ENCODE peak calls at places on chromosomes 12 and 14, in ten cellular contexts. One of them, this sample, is unnamed. For H3K36me3, the result is how much of the 10 kb centered on the place peaks cover.

GRCh38 chr12:92581579-92581978 is 121.2 kb upstream of the PLEKHG7 start:
- DNase-seq in fibroblast of lung: no peak
- DNase-seq in body of pancreas: no peak
- DNase-seq in right atrium auricular region: no peak
- DNase-seq in cardiac muscle cell: no peak
- DNase-seq in H1: no peak
- DNase-seq in psoas muscle: no peak
- DNase-seq in HCT116: no peak
- DNase-seq in colonic mucosa: no peak
- DNase-seq in CD8-positive, alpha-beta T cell: no peak
- DNase-seq in this sample: no peak

GRCh38 chr12:12108441-12109058 is 37.8 kb downstream of the BCL2L14 start:
- DNase-seq in H1: no peak
- DNase-seq in colonic mucosa: no peak
- DNase-seq in psoas muscle: no peak
- DNase-seq in CD8-positive, alpha-beta T cell: no peak
- DNase-seq in body of pancreas: no peak
- DNase-seq in fibroblast of lung: no peak
- DNase-seq in right atrium auricular region: no peak
- DNase-seq in HCT116: no peak
- DNase-seq in cardiac muscle cell: no peak
- DNase-seq in this sample: no peak

GRCh38 chr12:117171499-117172162 is 18.6 kb downstream of the FBXO21 start:
- DNase-seq in body of pancreas: no peak
- DNase-seq in fibroblast of lung: no peak
- DNase-seq in cardiac muscle cell: no peak
- DNase-seq in HCT116: no peak
- DNase-seq in H1: no peak
- DNase-seq in psoas muscle: no peak
- DNase-seq in right atrium auricular region: no peak
- DNase-seq in CD8-positive, alpha-beta T cell: no peak
- DNase-seq in colonic mucosa: no peak
- DNase-seq in this sample: no peak

GRCh38 chr14:34489324-34489723 is 27.3 kb upstream of the SPTSSA start:
- DNase-seq in CD8-positive, alpha-beta T cell: no peak
- DNase-seq in right atrium auricular region: no peak
- DNase-seq in colonic mucosa: no peak
- DNase-seq in cardiac muscle cell: no peak
- DNase-seq in fibroblast of lung: no peak
- DNase-seq in HCT116: no peak
- DNase-seq in psoas muscle: no peak
- DNase-seq in body of pancreas: no peak
- DNase-seq in H1: no peak
- DNase-seq in this sample: no peak

GRCh38 chr12:85803231-85803630 is 33.0 kb downstream of the RASSF9 start:
- DNase-seq in HCT116: no peak
- DNase-seq in cardiac muscle cell: peak
- DNase-seq in fibroblast of lung: peak
- DNase-seq in colonic mucosa: no peak
- DNase-seq in psoas muscle: no peak
- DNase-seq in H1: no peak
- DNase-seq in CD8-positive, alpha-beta T cell: no peak
- DNase-seq in body of pancreas: no peak
- DNase-seq in right atrium auricular region: no peak
- DNase-seq in this sample: no peak

GRCh38 chr14:71247106-71247505 is 339.8 kb downstream of the PCNX1 start:
- DNase-seq in HCT116: no peak
- DNase-seq in psoas muscle: no peak
- DNase-seq in cardiac muscle cell: no peak
- DNase-seq in body of pancreas: no peak
- DNase-seq in right atrium auricular region: no peak
- DNase-seq in CD8-positive, alpha-beta T cell: no peak
- DNase-seq in fibroblast of lung: peak
- DNase-seq in colonic mucosa: no peak
- DNase-seq in H1: no peak
- DNase-seq in this sample: no peak

GRCh38 chr14:36771256-36771655 is 109.6 kb downstream of the PAX9 start:
- DNase-seq in HCT116: no peak
- DNase-seq in right atrium auricular region: no peak
- DNase-seq in H1: no peak
- DNase-seq in cardiac muscle cell: no peak
- DNase-seq in psoas muscle: no peak
- DNase-seq in body of pancreas: no peak
- DNase-seq in fibroblast of lung: no peak
- DNase-seq in CD8-positive, alpha-beta T cell: no peak
- DNase-seq in colonic mucosa: peak
- DNase-seq in this sample: no peak

GRCh38 chr14:23052182-23052623 is 5.1 kb downstream of the CDH24 start:
- DNase-seq in cardiac muscle cell: no peak
- DNase-seq in HCT116: no peak
- DNase-seq in right atrium auricular region: no peak
- DNase-seq in CD8-positive, alpha-beta T cell: no peak
- DNase-seq in H1: peak
- DNase-seq in body of pancreas: no peak
- DNase-seq in fibroblast of lung: no peak
- DNase-seq in psoas muscle: no peak
- DNase-seq in colonic mucosa: no peak
- DNase-seq in this sample: no peak

GRCh38 chr14:96304956-96305355 is 48.9 kb downstream of the BDKRB1 start:
- DNase-seq in HCT116: peak
- DNase-seq in colonic mucosa: no peak
- DNase-seq in fibroblast of lung: no peak
- DNase-seq in right atrium auricular region: no peak
- DNase-seq in cardiac muscle cell: no peak
- DNase-seq in CD8-positive, alpha-beta T cell: no peak
- DNase-seq in H1: peak
- DNase-seq in psoas muscle: no peak
- DNase-seq in body of pancreas: no peak
- DNase-seq in this sample: no peak

GRCh38 chr14:96309128-96309906 is 53.3 kb downstream of the BDKRB1 start:
- DNase-seq in right atrium auricular region: no peak
- DNase-seq in CD8-positive, alpha-beta T cell: no peak
- DNase-seq in colonic mucosa: peak
- DNase-seq in H1: no peak
- DNase-seq in fibroblast of lung: no peak
- DNase-seq in cardiac muscle cell: no peak
- DNase-seq in HCT116: no peak
- DNase-seq in body of pancreas: peak
- DNase-seq in psoas muscle: no peak
- DNase-seq in this sample: no peak

GRCh38 chr14:96303981-96304380 is 48.0 kb downstream of the BDKRB1 start:
- DNase-seq in HCT116: no peak
- DNase-seq in fibroblast of lung: no peak
- DNase-seq in cardiac muscle cell: no peak
- DNase-seq in body of pancreas: no peak
- DNase-seq in right atrium auricular region: no peak
- DNase-seq in colonic mucosa: no peak
- DNase-seq in CD8-positive, alpha-beta T cell: no peak
- DNase-seq in psoas muscle: no peak
- DNase-seq in H1: no peak
- DNase-seq in this sample: no peak

GRCh38 chr14:96309907-96310330 is 53.2 kb downstream of the ATG2B start:
- DNase-seq in fibroblast of lung: no peak
- DNase-seq in colonic mucosa: no peak
- DNase-seq in cardiac muscle cell: no peak
- DNase-seq in CD8-positive, alpha-beta T cell: no peak
- DNase-seq in H1: no peak
- DNase-seq in right atrium auricular region: no peak
- DNase-seq in psoas muscle: no peak
- DNase-seq in HCT116: no peak
- DNase-seq in body of pancreas: no peak
- DNase-seq in this sample: no peak

DNA sequence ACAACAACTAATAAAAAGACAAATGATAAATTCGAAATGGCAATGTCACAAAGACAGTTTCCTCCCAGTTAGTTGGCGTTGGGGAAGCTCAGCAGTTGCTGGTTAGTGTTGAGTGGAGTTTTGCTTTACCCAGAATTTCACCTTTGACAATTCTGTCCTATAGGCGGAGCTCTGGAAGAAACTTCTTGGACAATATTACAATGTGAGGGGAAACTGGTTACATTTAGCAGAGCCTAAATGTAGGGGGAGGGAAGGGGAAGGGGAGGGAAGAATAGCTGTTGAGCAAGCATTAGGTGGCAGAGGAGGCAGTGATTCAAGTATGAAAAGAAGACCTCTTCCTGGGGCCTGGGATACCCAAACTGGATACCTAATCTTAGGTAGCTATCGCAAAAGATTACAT is 51.4 kb downstream of the BDKRB1 start:
- DNase-seq in fibroblast of lung: no peak
- DNase-seq in colonic mucosa: no peak
- DNase-seq in H1: no peak
- DNase-seq in body of pancreas: no peak
- DNase-seq in cardiac muscle cell: no peak
- DNase-seq in CD8-positive, alpha-beta T cell: no peak
- DNase-seq in HCT116: no peak
- DNase-seq in psoas muscle: no peak
- DNase-seq in right atrium auricular region: no peak
- DNase-seq in this sample: no peak
- H3K36me3 ChIP-seq in fibroblast of lung: under half
- H3K36me3 ChIP-seq in colonic mucosa: under half
- H3K36me3 ChIP-seq in H1: under half
- H3K36me3 ChIP-seq in body of pancreas: under half
- H3K36me3 ChIP-seq in cardiac muscle cell: half or more
- H3K36me3 ChIP-seq in CD8-positive, alpha-beta T cell: under half
- H3K36me3 ChIP-seq in HCT116: under half
- H3K36me3 ChIP-seq in psoas muscle: under half
- H3K36me3 ChIP-seq in right atrium auricular region: half or more
- H3K36me3 ChIP-seq in this sample: under half

DNA sequence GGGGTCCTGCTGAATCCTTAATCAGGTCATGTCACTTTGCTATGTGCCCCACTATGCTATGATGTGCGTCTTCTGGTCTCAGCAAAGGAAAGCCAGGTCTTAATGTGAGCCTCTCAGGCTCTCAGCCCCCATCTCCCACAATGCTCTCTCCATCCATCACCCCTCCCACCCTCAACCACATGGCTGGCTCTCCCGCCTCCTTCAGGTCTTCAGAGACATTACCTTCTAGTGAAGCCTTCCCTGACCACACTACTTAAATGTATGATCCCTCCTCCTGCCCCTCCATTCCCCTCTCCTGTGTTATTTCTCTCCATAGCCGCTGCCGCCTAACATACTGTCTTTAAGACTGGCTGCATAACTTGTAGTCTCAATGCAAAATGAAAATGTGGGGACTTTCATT is 50.5 kb downstream of the KRT80 start:
- DNase-seq in psoas muscle: no peak
- DNase-seq in fibroblast of lung: no peak
- DNase-seq in colonic mucosa: no peak
- DNase-seq in H1: no peak
- DNase-seq in right atrium auricular region: no peak
- DNase-seq in HCT116: no peak
- DNase-seq in body of pancreas: no peak
- DNase-seq in cardiac muscle cell: no peak
- DNase-seq in CD8-positive, alpha-beta T cell: no peak
- DNase-seq in this sample: no peak
- TF ChIP-seq CTCF in psoas muscle: no peak
- TF ChIP-seq CTCF in fibroblast of lung: no peak
- TF ChIP-seq CTCF in colonic mucosa: no peak
- TF ChIP-seq CTCF in H1: peak
- TF ChIP-seq CTCF in right atrium auricular region: no peak
- TF ChIP-seq CTCF in HCT116: peak
- TF ChIP-seq CTCF in body of pancreas: no peak
- TF ChIP-seq CTCF in cardiac muscle cell: no peak
- TF ChIP-seq CTCF in CD8-positive, alpha-beta T cell: no peak
- TF ChIP-seq CTCF in this sample: no peak

GRCh38 chr12:57720606-57721595 is 17.6 kb downstream of the AGAP2 start:
- DNase-seq in cardiac muscle cell: no peak
- DNase-seq in H1: peak
- DNase-seq in psoas muscle: no peak
- DNase-seq in colonic mucosa: no peak
- DNase-seq in CD8-positive, alpha-beta T cell: no peak
- DNase-seq in right atrium auricular region: peak
- DNase-seq in HCT116: no peak
- DNase-seq in body of pancreas: no peak
- DNase-seq in fibroblast of lung: no peak
- DNase-seq in this sample: no peak

GRCh38 chr12:57719777-57720605 is 18.6 kb downstream of the AGAP2 start:
- DNase-seq in HCT116: no peak
- DNase-seq in CD8-positive, alpha-beta T cell: no peak
- DNase-seq in H1: peak
- DNase-seq in colonic mucosa: no peak
- DNase-seq in psoas muscle: no peak
- DNase-seq in right atrium auricular region: peak
- DNase-seq in cardiac muscle cell: no peak
- DNase-seq in fibroblast of lung: no peak
- DNase-seq in body of pancreas: no peak
- DNase-seq in this sample: no peak

GRCh38 chr12:57717846-57718640 is 20.5 kb downstream of the AGAP2 start:
- DNase-seq in CD8-positive, alpha-beta T cell: no peak
- DNase-seq in right atrium auricular region: peak
- DNase-seq in H1: peak
- DNase-seq in colonic mucosa: no peak
- DNase-seq in body of pancreas: no peak
- DNase-seq in cardiac muscle cell: no peak
- DNase-seq in psoas muscle: no peak
- DNase-seq in HCT116: no peak
- DNase-seq in fibroblast of lung: no peak
- DNase-seq in this sample: no peak

GRCh38 chr12:57717131-57717530 is 21.4 kb downstream of the AGAP2 start:
- DNase-seq in fibroblast of lung: no peak
- DNase-seq in colonic mucosa: no peak
- DNase-seq in psoas muscle: no peak
- DNase-seq in CD8-positive, alpha-beta T cell: no peak
- DNase-seq in HCT116: no peak
- DNase-seq in cardiac muscle cell: no peak
- DNase-seq in H1: peak
- DNase-seq in right atrium auricular region: peak
- DNase-seq in body of pancreas: no peak
- DNase-seq in this sample: no peak

DNA sequence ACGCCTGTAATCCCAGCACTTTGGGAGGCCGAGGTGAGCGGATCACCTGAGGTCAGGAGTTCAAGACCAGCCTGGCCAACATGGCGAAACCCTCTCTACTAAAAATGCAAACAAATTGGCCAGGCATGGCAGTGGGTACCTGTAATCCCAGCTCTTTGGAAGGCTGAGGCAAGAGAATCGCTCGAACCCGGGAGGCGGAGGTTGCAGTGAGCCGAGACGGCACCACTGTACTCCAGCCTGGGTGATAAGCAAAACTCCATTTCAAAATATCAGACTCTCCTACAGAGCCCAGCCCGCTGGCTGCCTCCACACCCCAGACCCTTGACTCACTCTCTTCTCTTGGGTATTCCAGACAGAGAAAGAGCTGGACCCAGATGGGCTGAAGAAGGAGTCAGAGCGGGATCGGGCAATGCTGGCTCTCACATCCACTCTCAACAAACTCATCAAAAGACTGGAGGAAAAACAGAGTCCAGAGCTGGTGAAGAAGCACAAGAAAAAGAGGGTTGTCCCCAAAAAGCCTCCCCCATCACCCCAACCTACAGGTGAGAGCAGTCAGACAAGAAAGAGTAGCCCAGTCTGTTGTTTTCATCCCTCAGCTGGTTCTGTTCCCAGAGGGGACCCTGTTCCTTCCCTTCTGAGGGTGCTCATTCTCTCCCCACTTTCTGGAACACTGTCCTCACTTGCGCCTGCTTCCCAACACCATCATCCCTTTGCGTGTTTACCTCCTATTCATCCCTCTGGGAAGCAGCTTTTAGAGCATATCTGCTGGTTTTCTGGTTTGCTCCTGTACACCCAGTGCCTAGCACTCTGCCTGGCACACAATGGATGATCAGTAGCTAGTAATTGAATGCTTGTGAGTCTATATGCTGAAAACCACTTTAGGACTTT is 19.7 kb downstream of the AGAP2 start:
- DNase-seq in fibroblast of lung: no peak
- DNase-seq in CD8-positive, alpha-beta T cell: no peak
- DNase-seq in psoas muscle: no peak
- DNase-seq in HCT116: no peak
- DNase-seq in H1: peak
- DNase-seq in body of pancreas: no peak
- DNase-seq in right atrium auricular region: peak
- DNase-seq in colonic mucosa: no peak
- DNase-seq in cardiac muscle cell: no peak
- DNase-seq in this sample: no peak
- H3K36me3 ChIP-seq in fibroblast of lung: under half
- H3K36me3 ChIP-seq in CD8-positive, alpha-beta T cell: under half
- H3K36me3 ChIP-seq in psoas muscle: under half
- H3K36me3 ChIP-seq in HCT116: under half
- H3K36me3 ChIP-seq in H1: under half
- H3K36me3 ChIP-seq in body of pancreas: under half
- H3K36me3 ChIP-seq in right atrium auricular region: half or more
- H3K36me3 ChIP-seq in colonic mucosa: under half
- H3K36me3 ChIP-seq in cardiac muscle cell: under half
- H3K36me3 ChIP-seq in this sample: under half

DNA sequence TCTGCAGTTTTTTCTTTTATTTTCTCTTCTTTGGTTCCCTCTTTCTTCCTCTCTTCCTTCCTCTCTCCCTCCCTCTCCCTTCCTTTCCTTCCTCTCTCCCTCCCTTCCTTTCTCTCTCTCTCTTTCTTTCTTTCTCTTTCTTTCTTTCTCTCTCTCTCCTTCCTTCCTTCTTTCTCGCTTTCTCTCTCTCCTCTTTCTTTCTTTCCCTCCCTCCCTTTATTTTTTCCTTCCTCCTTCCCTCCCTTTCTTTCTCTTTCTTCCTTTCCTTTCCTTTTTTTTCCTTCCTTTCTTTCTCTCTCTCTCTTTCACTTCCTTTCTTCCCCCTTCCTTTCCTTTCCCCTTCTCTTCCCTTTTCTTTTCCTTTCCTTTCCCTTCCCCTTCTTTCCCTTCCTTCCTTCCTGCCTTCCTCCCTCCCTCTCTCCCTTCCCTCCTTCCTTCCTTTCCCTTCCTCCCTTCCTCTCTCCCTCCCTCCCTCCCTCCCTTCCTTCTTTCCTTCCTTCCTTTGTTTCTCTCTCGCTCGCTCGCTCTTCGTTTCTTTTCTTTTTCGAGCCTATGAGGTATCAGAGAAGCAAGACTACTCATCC is 13.7 kb downstream of the CFAP54 start:
- DNase-seq in H1: no peak
- DNase-seq in colonic mucosa: no peak
- DNase-seq in fibroblast of lung: no peak
- DNase-seq in psoas muscle: no peak
- DNase-seq in right atrium auricular region: no peak
- DNase-seq in HCT116: no peak
- DNase-seq in body of pancreas: no peak
- DNase-seq in CD8-positive, alpha-beta T cell: no peak
- DNase-seq in cardiac muscle cell: no peak
- DNase-seq in this sample: no peak
- TF ChIP-seq CTCF in H1: no peak
- TF ChIP-seq CTCF in colonic mucosa: no peak
- TF ChIP-seq CTCF in fibroblast of lung: no peak
- TF ChIP-seq CTCF in psoas muscle: no peak
- TF ChIP-seq CTCF in right atrium auricular region: no peak
- TF ChIP-seq CTCF in HCT116: no peak
- TF ChIP-seq CTCF in body of pancreas: no peak
- TF ChIP-seq CTCF in CD8-positive, alpha-beta T cell: no peak
- TF ChIP-seq CTCF in cardiac muscle cell: no peak
- TF ChIP-seq CTCF in this sample: no peak

This sample was measured in sigmoid colon.